ENCODE peak calls at places on chromosomes 16 and 17, in eight cellular contexts. O is left colon; J is AG09319; C is T-helper 1 cell; Y is left cardiac atrium; P is ureter; F is GM19239; K is effector memory CD4-positive, alpha-beta T cell. W is an unnamed sample.

GRCh38 chr16:88331989-88332920 is 50.5 kb upstream of the ZNF469 start:
- DNase-seq in C (no peak), K (no peak), Y (peak), F (no peak), O (peak), J (peak), P (peak), W (no peak)

GRCh38 chr16:74321356-74321755 is 24.7 kb downstream of the PSMD7 start:
- DNase-seq in O (no peak), C (no peak), P (no peak), J (no peak), Y (no peak), F (no peak), K (no peak), W (no peak)

GRCh38 chr17:48440660-48441059 is 10.6 kb upstream of the SKAP1 start:
- DNase-seq in K (no peak), P (peak), J (no peak), Y (no peak), C (no peak), F (no peak), O (no peak), W (no peak)

GRCh38 chr16:4261557-4262172 is 11.2 kb downstream of the TFAP4 start:
- DNase-seq in K (no peak), F (no peak), C (no peak), P (no peak), O (peak), Y (no peak), J (no peak), W (peak)

GRCh38 chr16:1069154-1069553 is 3.4 kb upstream of the SSTR5 start:
- DNase-seq in F (no peak), P (no peak), C (no peak), O (no peak), J (no peak), Y (no peak), K (no peak), W (no peak)

GRCh38 chr17:8292639-8293395 is 2.4 kb downstream of the SLC25A35 start:
- DNase-seq in J (no peak), P (no peak), K (no peak), O (no peak), Y (no peak), F (no peak), C (no peak), W (no peak)

GRCh38 chr17:38326996-38327792 is 16.6 kb downstream of the GPR179 start:
- DNase-seq in Y (no peak), F (no peak), K (no peak), C (no peak), P (no peak), O (no peak), J (no peak), W (no peak)

GRCh38 chr16:49822649-49823370 is 33.1 kb downstream of the ZNF423 start:
- DNase-seq in O (no peak), Y (no peak), J (no peak), P (no peak), K (no peak), C (no peak), F (no peak), W (no peak)

GRCh38 chr16:67594256-67594915 is 32.1 kb downstream of the CTCF start:
- DNase-seq in P (no peak), O (no peak), J (no peak), Y (no peak), C (no peak), K (no peak), F (no peak), W (no peak)

GRCh38 chr17:70808596-70808995 is 639.3 kb downstream of the KCNJ2 start:
- DNase-seq in P (no peak), C (no peak), K (no peak), J (no peak), O (no peak), F (no peak), Y (no peak), W (no peak)